ENCODE peak calls at places on chromosomes 12 and 14, in four cellular contexts. N is midbrain, Q is H1, F is NCI-H1092 treated with DMSO at 0.1 percent for 48 hours. V is an unnamed sample.

GRCh38 chr14:103207404-103208072 is 84.3 kb downstream of the TNFAIP2 start:
- DNase-seq in F (no peak), Q (no peak), N (no peak), V (no peak)

GRCh38 chr12:110084314-110085015 is 36.1 kb upstream of the C12orf76 start:
- DNase-seq in F (no peak), Q (no peak), N (no peak), V (no peak)

GRCh38 chr14:51304956-51305355 is 64.9 kb downstream of the TMX1 start:
- DNase-seq in F (no peak), Q (no peak), N (no peak), V (peak; percentile 49)

GRCh38 chr14:101876539-101876938 is 87.8 kb upstream of the DYNC1H1 start:
- DNase-seq in F (no peak), Q (no peak), N (no peak), V (no peak)

GRCh38 chr12:633731-634130 is 29.5 kb downstream of the NINJ2 start:
- DNase-seq in F (no peak), N (no peak), Q (no peak), V (no peak)

GRCh38 chr12:12671850-12672660 is 23.9 kb downstream of the GPR19 start:
- DNase-seq in N (no peak), F (no peak), Q (no peak), V (peak; percentile 8)

GRCh38 chr12:48419409-48419935 is 52.9 kb upstream of the ANP32D start:
- DNase-seq in N (no peak), F (no peak), Q (no peak), V (no peak)

GRCh38 chr12:71589478-71589881 is 74.2 kb downstream of the ZFC3H1 start:
- DNase-seq in Q (no peak), F (no peak), N (no peak), V (no peak)

GRCh38 chr12:219891-220352 is 6.0 kb upstream of the SLC6A12 start:
- DNase-seq in Q (peak; percentile 98), N (peak; percentile 47), F (peak; percentile 71), V (peak; percentile 76)

GRCh38 chr14:75452900-75453816 is 25.3 kb downstream of the JDP2 start:
- DNase-seq in Q (peak; percentile 82), F (no peak), N (peak; percentile 16), V (peak; percentile 69)

V was measured in SJCRH30.